ENCODE peak calls at places on chromosomes 4 and X, in four cellular contexts. T is IMR-90, V is endothelial cell of umbilical vein, C is uterus. U is an unnamed sample.

GRCh38 chr4:8791609-8792008 is 80.0 kb downstream of the HMX1 start:
- DNase-seq in T (no peak), C (no peak), V (no peak), U (no peak)

GRCh38 chr4:7805533-7806079 is 134.1 kb downstream of the AFAP1 start:
- DNase-seq in C (no peak), V (peak), T (peak), U (peak)

GRCh38 chrX:11768039-11768438 is 10.0 kb downstream of the MSL3 start:
- DNase-seq in C (no peak), T (no peak), V (no peak), U (no peak)

GRCh38 chr4:183178201-183178600 is 79.1 kb downstream of the WWC2 start:
- DNase-seq in T (no peak), C (no peak), V (no peak), U (no peak)

GRCh38 chr4:183201331-183201730 is 102.3 kb downstream of the WWC2 start:
- DNase-seq in V (no peak), T (peak), C (no peak), U (no peak)

GRCh38 chr4:152283806-152284470 is 252.0 kb downstream of the FBXW7 start:
- DNase-seq in V (peak), T (no peak), C (no peak), U (no peak)

GRCh38 chr4:30716158-30716557 is 4.0 kb upstream of the PCDH7 start:
- DNase-seq in T (peak), C (no peak), V (peak), U (no peak)

GRCh38 chr4:145698507-145698906 is 18.6 kb downstream of the C4orf51 start:
- DNase-seq in T (no peak), C (no peak), V (no peak), U (no peak)

GRCh38 chr4:141102367-141102766 is 30.9 kb downstream of the RNF150 start:
- DNase-seq in V (no peak), C (no peak), T (peak), U (peak)

GRCh38 chr4:1195109-1195671 is 22.8 kb upstream of the SPON2 start:
- DNase-seq in C (peak), T (no peak), V (no peak), U (no peak)

GRCh38 chr4:39166177-39166576 is 16.2 kb upstream of the WDR19 start:
- DNase-seq in V (no peak), C (no peak), T (no peak), U (no peak)

GRCh38 chr4:98510340-98510739 is 148.1 kb downstream of the TSPAN5 start:
- DNase-seq in V (no peak), C (no peak), T (no peak), U (no peak)

GRCh38 chrX:120456973-120457372 is 12.1 kb downstream of the LAMP2 start:
- DNase-seq in T (peak), V (no peak), C (no peak), U (no peak)

GRCh38 chr4:1402021-1402515 is 4.2 kb downstream of the NKX1-1 start:
- DNase-seq in T (no peak), V (no peak), C (no peak), U (no peak)

GRCh38 chr4:156298230-156298629 is 344.6 kb upstream of the CTSO start:
- DNase-seq in C (peak), T (peak), V (peak), U (no peak)

GRCh38 chr4:137609693-137610450 is 77.6 kb upstream of the PCDH18 start:
- DNase-seq in T (peak), C (no peak), V (no peak), U (no peak)

GRCh38 chr4:43987331-43987944 is 461.2 kb downstream of the KCTD8 start:
- DNase-seq in C (no peak), T (no peak), V (peak), U (no peak)

GRCh38 chrX:34584781-34585180 is 72.3 kb downstream of the TMEM47 start:
- DNase-seq in V (peak), T (no peak), C (no peak), U (no peak)

GRCh38 chrX:115284877-115285276 is 4.6 kb upstream of the LUZP4 start:
- DNase-seq in C (no peak), T (no peak), V (peak), U (no peak)

GRCh38 chrX:68504237-68504636 is 5.4 kb downstream of the YIPF6 start:
- DNase-seq in C (no peak), V (peak), T (peak), U (peak)

GRCh38 chr4:97646997-97647396 is 496.3 kb downstream of the STPG2 start:
- DNase-seq in C (no peak), V (peak), T (no peak), U (no peak)

GRCh38 chrX:153953892-153954617 is 9.6 kb upstream of the RENBP start:
- DNase-seq in V (no peak), C (no peak), T (no peak), U (no peak)

GRCh38 chr4:133146574-133147198 is 2.4 kb upstream of the PCDH10 start:
- DNase-seq in V (peak), T (peak), C (peak), U (no peak)

GRCh38 chr4:95426455-95426854 is 122.3 kb downstream of the UNC5C start:
- DNase-seq in C (no peak), T (no peak), V (no peak), U (no peak)

GRCh38 chr4:24594887-24595286 is 10.5 kb upstream of the DHX15 start:
- DNase-seq in C (no peak), T (peak), V (no peak), U (no peak)

GRCh38 chrX:53279296-53280237 is 1.8 kb downstream of the IQSEC2 start:
- DNase-seq in V (no peak), T (no peak), C (no peak), U (no peak)

GRCh38 chr4:17713779-17714178 is 67.6 kb downstream of the FAM184B start:
- DNase-seq in T (no peak), C (no peak), V (no peak), U (no peak)

GRCh38 chr4:47410271-47410670 is 53.2 kb downstream of the COMMD8 start:
- DNase-seq in V (no peak), T (peak), C (no peak), U (no peak)

GRCh38 chrX:46710927-46711623 is 47.8 kb downstream of the SLC9A7 start:
- DNase-seq in C (no peak), T (no peak), V (no peak), U (no peak)

GRCh38 chr4:174522183-174523002 is at the start of gene HPGD:
- DNase-seq in T (no peak), C (peak), V (no peak), U (peak)
- TF ChIP-seq POLR2A in T (no peak), C (peak), V (no peak), U (no peak)

DNA sequence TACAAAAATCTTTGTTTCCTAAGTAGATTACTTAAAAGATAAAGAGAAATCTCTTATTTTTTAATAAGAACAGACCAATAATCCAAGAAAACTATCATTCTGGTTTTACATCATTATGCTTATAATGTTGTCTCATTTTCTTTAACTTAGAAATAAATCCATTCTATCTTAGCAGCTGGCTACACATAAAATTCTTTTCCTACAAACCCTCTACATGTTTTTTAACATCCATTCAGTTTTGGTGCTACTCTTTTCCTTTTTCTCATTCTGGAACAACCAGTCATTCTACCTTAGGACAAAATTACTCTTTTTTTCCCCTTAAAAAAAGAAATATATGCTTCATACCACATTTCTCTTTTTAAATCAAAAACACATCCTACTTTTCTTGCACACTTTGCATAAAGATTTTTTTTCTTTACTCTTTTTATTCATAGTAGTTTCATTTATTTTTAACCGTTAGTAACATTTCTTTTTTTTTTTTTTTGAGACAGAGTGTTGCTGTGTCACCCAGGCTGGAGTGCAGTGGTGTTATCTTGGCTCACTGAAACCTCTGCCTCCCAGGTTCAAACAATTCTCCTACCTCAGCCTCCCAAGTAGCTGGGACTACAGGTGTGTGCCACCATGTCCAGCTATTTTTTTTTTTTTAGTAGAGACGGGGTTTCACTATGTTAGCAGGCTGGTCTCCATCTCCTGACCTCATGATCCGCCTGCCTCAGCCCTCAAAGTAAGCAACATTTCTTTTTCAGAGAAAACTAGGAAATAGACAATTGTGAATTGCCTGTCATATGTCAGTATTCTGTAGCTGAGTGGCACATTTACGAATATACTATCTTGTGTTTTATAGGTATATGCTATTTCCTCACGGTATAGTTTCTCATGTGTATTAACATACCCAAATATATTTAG is 562.8 kb downstream of the ADGRL3 start:
- DNase-seq in V (no peak), T (no peak), C (no peak), U (no peak)
- TF ChIP-seq POLR2A in V (no peak), T (no peak), C (no peak), U (no peak)

DNA sequence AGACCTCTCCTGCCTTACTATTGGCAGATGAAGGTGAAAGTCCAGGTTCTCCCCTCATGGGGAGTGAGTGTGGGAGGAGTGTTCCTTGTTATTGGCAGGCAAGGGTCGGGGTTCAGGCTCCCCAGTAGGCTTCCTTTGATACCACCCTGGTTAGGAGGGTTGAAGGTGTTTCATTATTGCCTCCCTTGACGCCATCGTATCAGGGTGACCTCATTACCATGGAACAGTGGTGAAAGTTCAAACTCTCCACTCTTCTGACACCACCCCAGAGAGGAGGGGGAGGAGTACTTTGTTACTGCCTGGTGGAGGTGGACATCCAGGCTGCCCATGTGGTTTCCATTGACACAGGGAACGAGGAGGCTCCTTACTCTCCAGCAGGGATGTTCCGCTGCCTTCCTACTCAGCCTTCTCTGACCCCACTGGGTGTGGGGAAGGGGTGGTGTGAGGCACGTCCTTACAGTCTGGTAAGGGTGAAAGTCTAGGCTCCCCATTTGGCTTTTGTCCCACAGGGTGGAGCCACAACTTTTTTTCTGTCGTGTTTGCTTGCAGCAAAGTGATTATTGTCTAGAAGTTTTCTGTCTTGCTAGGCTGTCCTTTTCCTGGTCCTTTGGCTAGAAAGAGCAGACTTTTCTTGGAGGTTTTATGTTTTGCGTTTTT is 37.2 kb upstream of the USP9X start:
- DNase-seq in C (no peak), T (no peak), V (no peak), U (no peak)
- TF ChIP-seq POLR2A in C (no peak), T (no peak), V (no peak), U (no peak)

GRCh38 chrX:136779346-136779781 is 1.4 kb downstream of the ARHGEF6 start:
- DNase-seq in C (no peak), T (no peak), V (no peak), U (no peak)
- TF ChIP-seq POLR2A in C (no peak), T (no peak), V (no peak), U (no peak)

GRCh38 chr4:128286474-128287158 is 997 bp downstream of the PGRMC2 start:
- DNase-seq in V (peak), C (no peak), T (peak), U (no peak)

GRCh38 chr4:128285085-128286023 is 2.3 kb downstream of the PGRMC2 start:
- DNase-seq in T (no peak), V (peak), C (no peak), U (no peak)

GRCh38 chr4:128287871-128288688 is 467 bp upstream of the PGRMC2 start:
- DNase-seq in C (peak), T (peak), V (peak), U (peak)

GRCh38 chr4:128288689-128289106 is 1.1 kb upstream of the PGRMC2 start:
- DNase-seq in V (peak), T (peak), C (no peak), U (no peak)

GRCh38 chr4:128287159-128287870 is at the start of gene PGRMC2:
- DNase-seq in C (peak), T (peak), V (no peak), U (no peak)
- TF ChIP-seq POLR2A in C (peak), T (no peak), V (peak), U (peak)

DNA sequence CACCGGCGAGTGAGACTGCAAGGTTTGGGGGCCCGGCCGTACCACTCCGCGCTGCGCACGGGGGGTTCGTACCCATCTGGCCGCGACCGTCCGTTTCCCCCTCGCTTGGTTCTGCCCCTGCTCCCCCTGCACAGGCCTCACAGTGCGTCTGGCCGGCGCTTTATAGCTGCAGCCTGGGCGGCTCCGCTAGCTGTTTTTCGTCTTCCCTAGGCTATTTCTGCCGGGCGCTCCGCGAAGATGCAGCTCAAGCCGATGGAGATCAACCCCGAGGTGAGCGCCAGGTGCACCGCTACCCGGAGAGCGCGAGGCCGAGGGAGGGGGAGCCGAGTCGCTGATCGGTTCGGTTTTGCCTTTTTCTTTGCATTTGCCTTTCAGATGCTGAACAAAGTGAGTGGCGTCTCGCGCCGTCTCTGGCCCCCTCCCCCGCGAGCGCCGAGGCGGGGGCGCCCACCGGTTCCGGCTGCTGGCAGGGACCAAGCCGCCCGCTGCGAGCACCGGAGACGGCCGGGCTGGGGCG is at the start of gene UCHL1:
- DNase-seq in T (peak), C (no peak), V (peak), U (peak)
- TF ChIP-seq POLR2A in T (peak), C (no peak), V (peak), U (peak)

GRCh38 chrX:20789103-20789502 is 522.4 kb upstream of the RPS6KA3 start:
- DNase-seq in V (no peak), C (no peak), T (no peak), U (no peak)
- TF ChIP-seq POLR2A in V (no peak), C (no peak), T (no peak), U (no peak)